ENCODE peak calls at places on chromosomes 11 and 22, in seven cellular contexts. P, H, G, N, J, V and U are unnamed samples.

GRCh38 chr11:42054351-42054750 is 594.9 kb upstream of the LRRC4C start:
- DNase-seq in P (no peak), H (no peak), G (no peak), N (no peak), J (no peak), V (no peak), U (no peak)

GRCh38 chr22:44622147-44622427 is 79.9 kb upstream of the PRR5 start:
- DNase-seq in P (no peak), H (no peak), G (peak; percentile 33), N (peak; percentile 70), J (no peak), V (no peak), U (no peak)

GRCh38 chr11:15576759-15577158 is 462.0 kb downstream of the INSC start:
- DNase-seq in P (no peak), H (no peak), G (no peak), N (no peak), J (no peak), V (no peak), U (no peak)

GRCh38 chr11:22976146-22976545 is 115.9 kb upstream of the CCDC179 start:
- DNase-seq in P (no peak), H (peak; percentile 91), G (no peak), N (no peak), J (no peak), V (peak; percentile 58), U (peak; percentile 27)

GRCh38 chr22:50504245-50505211 is 3.0 kb downstream of the LMF2 start:
- DNase-seq in P (no peak), H (no peak), G (peak; percentile 57), N (peak; percentile 83), J (no peak), V (no peak), U (no peak)

GRCh38 chr11:47394322-47395224 is 13.8 kb upstream of the SLC39A13 start:
- DNase-seq in P (peak; percentile 38), H (peak; percentile 20), G (peak; percentile 89), N (peak; percentile 96), J (no peak), V (no peak), U (peak; percentile 52)

GRCh38 chr11:132123854-132124835 is 753.7 kb downstream of the NTM start:
- DNase-seq in P (no peak), H (no peak), G (no peak), N (no peak), J (no peak), V (no peak), U (no peak)

GRCh38 chr11:111730031-111730430 is 36.2 kb downstream of the PPP2R1B start:
- DNase-seq in P (no peak), H (no peak), G (no peak), N (no peak), J (no peak), V (no peak), U (no peak)

GRCh38 chr11:35282226-35282882 is 137.0 kb downstream of the SLC1A2 start:
- DNase-seq in P (no peak), H (peak; percentile 89), G (no peak), N (no peak), J (peak; percentile 31), V (peak; percentile 48), U (no peak)

GRCh38 chr11:31799036-31799793 is 11.9 kb downstream of the PAX6 start:
- DNase-seq in P (no peak), H (no peak), G (peak; percentile 28), N (no peak), J (no peak), V (no peak), U (no peak)

GRCh38 chr22:46619240-46619829 is 851 bp upstream of the GRAMD4 start:
- DNase-seq in P (no peak), H (no peak), G (no peak), N (no peak), J (no peak), V (peak; percentile 7), U (no peak)

GRCh38 chr11:79727221-79727620 is 286.4 kb upstream of the TENM4 start:
- DNase-seq in P (no peak), H (no peak), G (no peak), N (no peak), J (no peak), V (no peak), U (no peak)

GRCh38 chr11:16261836-16262644 is 94.3 kb downstream of the SOX6 start:
- DNase-seq in P (peak; percentile 64), H (no peak), G (no peak), N (no peak), J (no peak), V (no peak), U (no peak)

DNA sequence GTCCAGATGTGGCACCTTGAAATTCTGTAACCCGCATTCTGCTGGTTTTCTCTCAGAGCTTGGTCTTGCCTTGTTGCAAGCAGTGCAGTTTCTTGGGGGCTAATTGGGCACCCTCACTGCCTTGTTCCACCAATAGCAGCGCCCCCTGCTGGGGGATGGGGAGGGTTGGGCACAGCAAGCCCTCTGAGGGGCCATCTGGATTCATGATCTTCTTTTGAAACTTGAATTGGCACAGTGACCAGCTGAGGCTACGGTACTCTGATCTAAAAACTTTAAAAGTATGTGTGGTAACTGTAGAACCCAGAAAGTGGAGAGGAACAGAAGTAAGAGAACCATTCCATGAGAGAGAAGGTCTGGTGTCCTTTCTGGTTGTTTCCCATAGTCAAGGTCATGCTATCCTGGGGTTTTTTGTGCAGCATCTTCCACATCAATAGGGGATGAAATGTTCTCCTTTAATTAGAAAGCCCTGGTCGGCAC is 64.2 kb downstream of the MED15 start:
- DNase-seq in P (peak; percentile 16), H (no peak), G (no peak), N (peak; percentile 89), J (peak; percentile 44), V (peak; percentile 28), U (peak; percentile 43)
- H3K4me3 ChIP-seq in P (no peak overlapping the region), H (no peak overlapping the region), G (no peak overlapping the region), N (no peak overlapping the region), J (no peak overlapping the region), V (no peak overlapping the region), U (no peak overlapping the region)

DNA sequence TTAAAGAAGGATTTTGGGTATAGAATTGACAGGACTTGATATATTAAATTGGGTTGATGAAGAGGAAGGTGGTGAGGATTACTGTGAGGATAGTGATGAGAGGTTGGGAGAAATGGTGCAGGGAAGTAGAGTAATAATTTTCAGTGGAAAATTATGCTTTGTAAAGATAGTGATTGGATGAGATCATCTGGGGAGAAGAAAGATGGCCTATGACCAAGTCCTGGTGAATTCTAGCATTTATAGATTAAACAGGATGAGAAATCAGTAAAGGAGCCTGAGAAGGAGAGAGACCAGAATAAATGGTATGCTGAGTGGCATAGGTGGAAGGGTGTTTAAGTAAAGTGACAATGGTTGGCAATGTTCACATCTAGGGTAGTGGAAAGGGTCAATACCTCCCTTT is 15.0 kb downstream of the IPO7 start:
- DNase-seq in P (no peak), H (peak; percentile 63), G (no peak), N (no peak), J (no peak), V (no peak), U (no peak)
- H3K36me3 ChIP-seq in P (peaks cover 20% of the 10 kb centered on the region), H (peaks cover 3% of the 10 kb centered on the region), G (peaks cover 13% of the 10 kb centered on the region), N (peaks cover 5% of the 10 kb centered on the region), J (no peaks in the 10 kb centered on the region), V (no peaks in the 10 kb centered on the region), U (no peaks in the 10 kb centered on the region)

DNA sequence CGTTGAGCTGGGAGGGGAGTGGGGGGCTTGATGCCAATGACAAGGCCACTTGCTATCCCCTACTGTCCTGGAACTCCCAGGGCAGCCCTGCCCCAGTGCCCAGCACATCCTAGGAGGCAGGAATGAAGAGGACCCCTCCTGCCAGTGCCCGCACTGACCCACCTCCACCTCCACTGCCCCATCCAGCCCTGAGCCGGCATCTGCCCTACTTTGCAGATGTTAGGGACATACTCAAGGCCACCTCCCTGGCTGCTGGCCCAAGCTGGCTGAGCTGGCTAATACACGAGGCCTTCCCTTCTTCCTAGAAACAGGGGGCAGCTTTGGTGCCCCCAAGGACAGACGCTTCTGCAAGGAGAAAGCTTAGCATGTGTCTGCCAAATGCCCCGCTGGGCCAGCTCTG is 10.8 kb downstream of the DHCR7 start:
- DNase-seq in P (no peak), H (no peak), G (no peak), N (no peak), J (no peak), V (peak; percentile 72), U (no peak)
- TF ChIP-seq POLR2A in P (peak; percentile 26), H (no peak), G (no peak), N (no peak), J (no peak), V (no peak), U (no peak)

DNA sequence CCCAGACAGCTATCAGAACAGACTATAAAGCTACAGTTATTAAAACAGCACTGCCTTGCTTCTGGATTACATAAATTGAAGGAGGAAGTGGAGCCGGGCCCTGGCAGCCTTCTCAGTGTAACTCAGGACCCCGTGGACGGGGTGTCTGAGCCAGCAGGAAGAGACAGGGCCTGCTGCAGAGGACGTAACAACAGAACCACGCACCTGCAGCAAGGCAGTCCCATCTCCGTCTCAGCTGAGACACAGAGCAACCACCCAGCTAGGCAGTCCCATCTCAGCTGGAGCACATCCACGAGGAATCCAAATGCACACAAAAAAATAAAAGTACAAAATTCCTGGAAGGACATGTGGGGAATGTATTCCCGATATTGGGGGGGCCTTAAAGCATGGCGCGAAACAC is 17.1 kb upstream of the KRTAP5-6 start:
- DNase-seq in P (no peak), H (no peak), G (no peak), N (no peak), J (no peak), V (no peak), U (no peak)
- H3K4me3 ChIP-seq in P (no peak overlapping the region), H (no peak overlapping the region), G (no peak overlapping the region), N (no peak overlapping the region), J (no peak overlapping the region), V (no peak overlapping the region), U (no peak overlapping the region)

GRCh38 chr11:62153087-62153395 is 29.2 kb downstream of the INCENP start:
- DNase-seq in P (no peak), H (no peak), G (no peak), N (no peak), J (no peak), V (no peak), U (no peak)
- H3K36me3 ChIP-seq in P (peaks cover 38% of the 10 kb centered on the region), H (peaks cover 30% of the 10 kb centered on the region), G (peaks cover 46% of the 10 kb centered on the region), N (peaks cover 36% of the 10 kb centered on the region), J (no peaks in the 10 kb centered on the region), V (no peaks in the 10 kb centered on the region), U (peaks cover 31% of the 10 kb centered on the region)

GRCh38 chr11:72006309-72007088 is 7.8 kb downstream of the IL18BP start:
- DNase-seq in P (no peak), H (no peak), G (no peak), N (no peak), J (no peak), V (no peak), U (no peak)

GRCh38 chr11:72003776-72004171 is 5.1 kb downstream of the IL18BP start:
- DNase-seq in P (no peak), H (no peak), G (no peak), N (no peak), J (no peak), V (no peak), U (no peak)

GRCh38 chr11:72005347-72006260 is 6.9 kb downstream of the IL18BP start:
- DNase-seq in P (no peak), H (no peak), G (no peak), N (no peak), J (peak; percentile 32), V (no peak), U (no peak)

GRCh38 chr11:72002841-72003775 is 4.4 kb downstream of the IL18BP start:
- DNase-seq in P (no peak), H (no peak), G (no peak), N (no peak), J (no peak), V (no peak), U (no peak)

GRCh38 chr11:72004515-72005346 is 6.0 kb downstream of the IL18BP start:
- DNase-seq in P (no peak), H (no peak), G (no peak), N (no peak), J (no peak), V (no peak), U (no peak)
- TF ChIP-seq POLR2A in P (peak; percentile 6), H (no peak), G (no peak), N (no peak), J (no peak), V (no peak), U (no peak)